ENCODE peak calls at places on chromosome 3, in nine cellular contexts. L is IMR-90, F is A549, N is Peyer's patch, R is K562, Q is endothelial cell of umbilical vein, K is sigmoid colon, J is heart left ventricle, D is HepG2. V is an unnamed sample.

GRCh38 chr3:30341079-30341478 is 265.3 kb upstream of the TGFBR2 start:
- DNase-seq in L (no peak), F (no peak), N (no peak), R (no peak), Q (no peak), K (no peak), J (no peak), D (no peak), V (no peak)

GRCh38 chr3:50604628-50605588 is 6.7 kb downstream of the CISH start:
- DNase-seq in L (no peak), F (no peak), N (no peak), R (no peak), Q (no peak), K (no peak), J (peak; percentile 75), D (no peak), V (peak; percentile 87)

GRCh38 chr3:67630666-67631362 is 23.6 kb downstream of the SUCLG2 start:
- DNase-seq in L (no peak), F (no peak), N (no peak), R (no peak), Q (no peak), K (no peak), J (no peak), D (no peak), V (no peak)

GRCh38 chr3:31615071-31615875 is 82.5 kb downstream of the STT3B start:
- DNase-seq in L (no peak), F (no peak), N (no peak), R (no peak), Q (no peak), K (no peak), J (no peak), D (no peak), V (no peak)

GRCh38 chr3:41174703-41174964 is 24.7 kb upstream of the CTNNB1 start:
- DNase-seq in L (no peak), F (no peak), N (no peak), R (no peak), Q (no peak), K (no peak), J (no peak), D (no peak), V (no peak)

GRCh38 chr3:147015334-147015733 is 391.0 kb downstream of the ZIC4 start:
- DNase-seq in L (no peak), F (no peak), N (no peak), R (no peak), Q (no peak), K (no peak), J (no peak), D (no peak), V (no peak)

GRCh38 chr3:174883881-174884675 is 24.9 kb downstream of the NAALADL2 start:
- DNase-seq in L (no peak), F (no peak), N (no peak), R (no peak), Q (no peak), K (no peak), J (no peak), D (no peak), V (no peak)

GRCh38 chr3:37909067-37909911 is 47.6 kb downstream of the CTDSPL start:
- DNase-seq in L (peak; percentile 25), F (no peak), N (no peak), R (no peak), Q (peak; percentile 51), K (no peak), J (no peak), D (peak; percentile 91), V (no peak)

GRCh38 chr3:104133630-104134029 is 1233.1 kb upstream of the ALCAM start:
- DNase-seq in L (no peak), F (peak; percentile 12), N (no peak), R (no peak), Q (no peak), K (no peak), J (no peak), D (no peak), V (no peak)

GRCh38 chr3:157159037-157159761 is 748 bp downstream of the CCNL1 start:
- DNase-seq in L (peak; percentile 37), F (peak; percentile 67), N (peak; percentile 85), R (peak; percentile 47), Q (peak; percentile 58), K (peak; percentile 82), J (peak; percentile 78), D (peak; percentile 69), V (peak; percentile 64)

GRCh38 chr3:99641984-99642383 is 3.6 kb downstream of the COL8A1 start:
- DNase-seq in L (no peak), F (no peak), N (no peak), R (no peak), Q (no peak), K (no peak), J (no peak), D (no peak), V (no peak)

GRCh38 chr3:45929042-45929679 is 14.1 kb upstream of the CXCR6 start:
- DNase-seq in L (peak; percentile 26), F (peak; percentile 11), N (peak; percentile 76), R (peak; percentile 85), Q (peak; percentile 12), K (peak; percentile 65), J (no peak), D (peak; percentile 12), V (peak; percentile 41)

GRCh38 chr3:57624801-57625200 is 27.7 kb upstream of the ARF4 start:
- DNase-seq in L (no peak), F (no peak), N (no peak), R (no peak), Q (no peak), K (no peak), J (no peak), D (no peak), V (no peak)

GRCh38 chr3:126121632-126122031 is 37.7 kb upstream of the SLC41A3 start:
- DNase-seq in L (no peak), F (no peak), N (no peak), R (no peak), Q (no peak), K (peak; percentile 24), J (no peak), D (no peak), V (peak; percentile 11)

GRCh38 chr3:62843508-62843907 is 31.7 kb downstream of the CADPS start:
- DNase-seq in L (no peak), F (no peak), N (no peak), R (no peak), Q (no peak), K (no peak), J (no peak), D (no peak), V (no peak)

GRCh38 chr3:10596746-10597448 is 91.5 kb upstream of the ATP2B2 start:
- DNase-seq in L (no peak), F (no peak), N (no peak), R (no peak), Q (no peak), K (no peak), J (no peak), D (no peak), V (no peak)

GRCh38 chr3:52845691-52846426 is 11.0 kb upstream of the MUSTN1 start:
- DNase-seq in L (no peak), F (no peak), N (no peak), R (peak; percentile 49), Q (no peak), K (no peak), J (no peak), D (no peak), V (no peak)

GRCh38 chr3:123899300-123899865 is 15.3 kb upstream of the MYLK start:
- DNase-seq in L (no peak), F (no peak), N (no peak), R (no peak), Q (no peak), K (no peak), J (no peak), D (no peak), V (no peak)

GRCh38 chr3:16913264-16913580 is 28.5 kb downstream of the PLCL2 start:
- DNase-seq in L (no peak), F (no peak), N (no peak), R (no peak), Q (no peak), K (no peak), J (no peak), D (no peak), V (no peak)

GRCh38 chr3:16917980-16918682 is 33.4 kb downstream of the PLCL2 start:
- DNase-seq in L (no peak), F (no peak), N (no peak), R (no peak), Q (no peak), K (no peak), J (no peak), D (no peak), V (no peak)

GRCh38 chr3:16916840-16917239 is 32.1 kb downstream of the PLCL2 start:
- DNase-seq in L (no peak), F (no peak), N (no peak), R (no peak), Q (peak; percentile 57), K (no peak), J (no peak), D (no peak), V (no peak)

GRCh38 chr3:16918683-16919025 is 33.9 kb downstream of the PLCL2 start:
- DNase-seq in L (no peak), F (no peak), N (no peak), R (no peak), Q (no peak), K (no peak), J (no peak), D (no peak), V (no peak)

GRCh38 chr3:16917256-16917935 is 32.6 kb downstream of the PLCL2 start:
- DNase-seq in L (peak; percentile 73), F (no peak), N (no peak), R (no peak), Q (peak; percentile 23), K (no peak), J (no peak), D (no peak), V (no peak)
- H3K27ac ChIP-seq in L (no peak overlapping the region), F (no peak overlapping the region), N (no peak overlapping the region), R (no peak overlapping the region), Q (peak overlapping the region; percentile 25), K (no peak overlapping the region), J (peak overlapping the region; percentile 53), D (no peak overlapping the region), V (no peak overlapping the region)

GRCh38 chr3:4826237-4827100 is 152.8 kb upstream of the BHLHE40 start:
- DNase-seq in L (no peak), F (peak; percentile 72), N (peak; percentile 88), R (no peak), Q (peak; percentile 49), K (peak; percentile 91), J (peak; percentile 88), D (no peak), V (peak; percentile 63)
- TF ChIP-seq POLR2A in L (no peak), F (no peak), N (peak; percentile 67), R (no peak), Q (no peak), K (no peak), J (peak; percentile 54), D (no peak), V (no peak)

GRCh38 chr3:16790432-16791379 is 94.0 kb upstream of the PLCL2 start:
- DNase-seq in L (no peak), F (no peak), N (no peak), R (no peak), Q (no peak), K (no peak), J (no peak), D (no peak), V (no peak)
- TF ChIP-seq CTCF in L (no peak), F (no peak), N (no peak), R (no peak), Q (no peak), K (no peak), J (no peak), D (no peak), V (no peak)

DNA sequence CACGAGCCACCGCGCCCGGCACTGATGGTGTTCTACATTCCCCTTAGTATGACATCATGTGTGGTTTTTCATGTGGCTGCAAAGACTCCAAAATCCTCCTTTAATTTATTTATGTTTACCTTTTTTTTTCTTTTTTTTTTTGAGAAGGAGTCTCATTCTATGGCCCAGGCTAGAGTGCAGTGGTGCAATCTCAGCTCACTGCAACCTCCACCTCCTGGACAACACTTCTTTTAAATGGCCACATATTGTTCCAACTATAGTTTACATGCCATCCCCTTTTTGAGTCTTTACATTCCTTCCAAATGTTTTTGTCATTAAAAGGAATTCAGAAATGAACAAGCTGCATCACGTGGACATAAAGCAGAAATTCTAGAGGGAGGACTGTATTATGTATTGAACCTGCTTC is 10.3 kb upstream of the CDV3 start:
- DNase-seq in L (peak; percentile 61), F (no peak), N (no peak), R (no peak), Q (no peak), K (no peak), J (no peak), D (no peak), V (no peak)
- H3K27ac ChIP-seq in L (no peak overlapping the region), F (no peak overlapping the region), N (no peak overlapping the region), R (no peak overlapping the region), Q (no peak overlapping the region), K (no peak overlapping the region), J (no peak overlapping the region), D (no peak overlapping the region), V (no peak overlapping the region)

V was measured in stomach.